ENCODE peak calls at places on chromosomes 6 and 20, in five cellular contexts. H is PC-9, G is psoas muscle, T is GM12865, V is mesendoderm. U is an unnamed sample.

GRCh38 chr6:116992546-116992945 is 115.5 kb downstream of the RFX6 start:
- DNase-seq in H (no peak), G (no peak), T (no peak), V (no peak), U (no peak)

GRCh38 chr20:49452011-49452482 is 30.4 kb downstream of the KCNB1 start:
- DNase-seq in H (no peak), G (peak; percentile 52), T (no peak), V (no peak), U (peak; percentile 31)

GRCh38 chr6:111129003-111129402 is 41.7 kb downstream of the SLC16A10 start:
- DNase-seq in H (no peak), G (peak; percentile 39), T (no peak), V (no peak), U (no peak)

GRCh38 chr6:107820571-107821261 is 3.4 kb downstream of the SCML4 start:
- DNase-seq in H (no peak), G (no peak), T (no peak), V (peak; percentile 47), U (no peak)

GRCh38 chr20:17946572-17947473 is 21.8 kb downstream of the SNX5 start:
- DNase-seq in H (no peak), G (no peak), T (peak; percentile 18), V (no peak), U (no peak)

GRCh38 chr20:60327971-60328660 is 369.9 kb downstream of the CDH26 start:
- DNase-seq in H (no peak), G (no peak), T (no peak), V (no peak), U (no peak)

GRCh38 chr6:76490456-76490855 is 418.0 kb upstream of the IMPG1 start:
- DNase-seq in H (no peak), G (no peak), T (no peak), V (no peak), U (no peak)

GRCh38 chr20:22762576-22763256 is 178.3 kb upstream of the FOXA2 start:
- DNase-seq in H (peak; percentile 58), G (no peak), T (no peak), V (no peak), U (no peak)

GRCh38 chr6:160013987-160014868 is 45.3 kb downstream of the IGF2R start:
- DNase-seq in H (no peak), G (no peak), T (no peak), V (no peak), U (no peak)

GRCh38 chr6:150720774-150721233 is 121.1 kb downstream of the PLEKHG1 start:
- DNase-seq in H (peak; percentile 45), G (no peak), T (peak; percentile 87), V (peak; percentile 69), U (no peak)

GRCh38 chr6:77502966-77503365 is 39.7 kb upstream of the HTR1B start:
- DNase-seq in H (no peak), G (no peak), T (no peak), V (no peak), U (no peak)

GRCh38 chr6:130122243-130122642 is 100.5 kb downstream of the SAMD3 start:
- DNase-seq in H (no peak), G (no peak), T (no peak), V (no peak), U (no peak)

GRCh38 chr6:33620584-33621395 is at the start of gene ITPR3:
- DNase-seq in H (peak; percentile 74), G (peak; percentile 68), T (peak; percentile 93), V (peak; percentile 43), U (peak; percentile 56)

GRCh38 chr6:33616913-33617312 is 4.2 kb upstream of the ITPR3 start:
- DNase-seq in H (no peak), G (no peak), T (no peak), V (no peak), U (no peak)

GRCh38 chr6:33621396-33622388 is 570 bp downstream of the ITPR3 start:
- DNase-seq in H (peak; percentile 65), G (peak; percentile 51), T (peak; percentile 46), V (peak; percentile 73), U (peak; percentile 42)

GRCh38 chr6:33620158-33620583 is 951 bp upstream of the ITPR3 start:
- DNase-seq in H (peak; percentile 58), G (no peak), T (peak; percentile 56), V (peak; percentile 50), U (no peak)

DNA sequence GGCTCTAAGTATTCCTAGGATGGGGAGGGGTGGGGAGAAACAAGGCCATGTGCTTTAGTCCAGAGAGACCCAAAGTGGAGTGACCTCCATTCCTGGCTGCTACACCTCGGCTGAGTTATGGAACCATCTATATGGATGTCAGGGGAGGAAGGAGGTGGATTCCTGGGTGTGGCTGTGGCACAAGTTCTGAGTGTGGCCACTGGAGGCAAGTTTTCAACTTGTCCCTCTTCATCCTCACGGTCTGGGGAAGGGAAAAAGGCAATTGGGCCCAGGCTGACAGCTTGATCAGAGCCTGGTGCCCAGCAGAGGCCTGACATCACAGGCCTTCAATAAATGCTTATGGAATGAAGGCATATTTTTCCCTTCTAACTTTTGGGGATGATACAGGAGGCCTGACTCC is 2.0 kb upstream of the ITPR3 start:
- DNase-seq in H (no peak), G (no peak), T (no peak), V (no peak), U (no peak)
- H3K4me3 ChIP-seq in H (no peak overlapping the region), G (no peak overlapping the region), T (no peak overlapping the region), V (no peak overlapping the region), U (no peak overlapping the region)

DNA sequence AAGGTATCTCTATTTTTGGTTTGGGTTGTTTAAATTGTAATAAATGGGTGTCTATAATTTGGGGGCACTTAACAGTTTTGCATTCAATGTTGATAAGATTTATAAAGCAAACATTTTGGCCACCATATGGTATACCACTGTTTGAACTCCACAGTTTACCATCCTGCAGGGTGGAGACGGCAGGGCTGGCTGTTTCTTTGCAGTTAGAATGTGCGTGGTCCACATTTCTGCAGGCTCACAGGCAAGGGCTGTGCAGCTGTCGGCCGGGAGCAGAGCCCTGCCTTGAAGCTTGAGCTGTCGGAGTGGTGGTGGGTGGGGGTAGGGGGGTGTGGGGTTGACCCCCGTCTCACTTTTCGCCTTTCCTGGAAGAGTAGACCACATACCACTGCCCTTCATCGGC is 135.9 kb downstream of the CDH4 start:
- DNase-seq in H (no peak), G (no peak), T (no peak), V (no peak), U (no peak)
- H3K4me3 ChIP-seq in H (no peak overlapping the region), G (no peak overlapping the region), T (no peak overlapping the region), V (no peak overlapping the region), U (no peak overlapping the region)

GRCh38 chr20:58508762-58509395 is 6.3 kb downstream of the APCDD1L start:
- DNase-seq in H (no peak), G (no peak), T (no peak), V (no peak), U (no peak)
- H3K4me3 ChIP-seq in H (no peak overlapping the region), G (no peak overlapping the region), T (no peak overlapping the region), V (no peak overlapping the region), U (no peak overlapping the region)

GRCh38 chr6:109440325-109441068 is at the start of the genes PPIL6 and SMPD2:
- DNase-seq in H (peak; percentile 88), G (peak; percentile 92), T (peak; percentile 91), V (peak; percentile 95), U (peak; percentile 94)

GRCh38 chr6:109445382-109445781 is 4.9 kb downstream of the SMPD2 start:
- DNase-seq in H (no peak), G (no peak), T (no peak), V (no peak), U (no peak)

GRCh38 chr6:109443425-109443950 is 3.0 kb downstream of the SMPD2 start:
- DNase-seq in H (no peak), G (no peak), T (no peak), V (no peak), U (no peak)

GRCh38 chr6:109441069-109441816 is 719 bp downstream of the SMPD2 start:
- DNase-seq in H (peak; percentile 43), G (peak; percentile 51), T (peak; percentile 54), V (peak; percentile 87), U (peak; percentile 54)

DNA sequence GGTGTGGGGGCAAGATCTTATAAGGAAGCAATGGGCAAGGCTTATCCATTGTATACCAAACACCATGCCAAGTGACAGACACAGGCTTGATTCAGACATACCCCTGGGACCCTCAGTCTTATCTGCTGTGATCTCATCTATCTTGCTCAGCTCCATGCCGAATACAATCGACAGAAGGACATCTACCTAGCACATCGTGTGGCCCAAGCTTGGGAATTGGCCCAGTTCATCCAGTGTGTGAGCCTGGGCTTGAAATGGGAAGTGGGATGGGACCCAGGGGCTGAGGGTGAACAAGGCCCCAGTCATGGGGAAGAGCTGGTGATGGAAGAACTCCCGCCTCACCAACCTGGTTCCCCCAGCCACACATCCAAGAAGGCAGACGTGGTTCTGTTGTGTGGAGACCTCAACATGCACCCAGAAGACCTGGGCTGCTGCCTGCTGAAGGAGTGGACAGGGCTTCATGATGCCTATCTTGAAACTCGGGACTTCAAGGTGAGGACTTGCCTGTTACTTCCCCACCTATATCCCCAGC is 1.9 kb downstream of the SMPD2 start:
- DNase-seq in H (no peak), G (no peak), T (peak; percentile 4), V (no peak), U (no peak)
- H3K4me3 ChIP-seq in H (no peak overlapping the region), G (no peak overlapping the region), T (no peak overlapping the region), V (no peak overlapping the region), U (no peak overlapping the region)

GRCh38 chr6:141258516-141258915 is 874.2 kb upstream of the GJE1 start:
- DNase-seq in H (no peak), G (no peak), T (no peak), V (no peak), U (no peak)

GRCh38 chr6:141254336-141254735 is 878.4 kb upstream of the GJE1 start:
- DNase-seq in H (no peak), G (no peak), T (no peak), V (no peak), U (no peak)

GRCh38 chr6:141248056-141248799 is 884.5 kb upstream of the GJE1 start:
- DNase-seq in H (no peak), G (no peak), T (peak; percentile 35), V (no peak), U (no peak)

GRCh38 chr6:141252828-141253608 is 879.7 kb upstream of the GJE1 start:
- DNase-seq in H (no peak), G (no peak), T (no peak), V (no peak), U (no peak)
- H3K4me3 ChIP-seq in H (no peak overlapping the region), G (peak overlapping the region; percentile 33), T (peak overlapping the region; percentile 13), V (no peak overlapping the region), U (no peak overlapping the region)

U was measured in uterus.